ENCODE peak calls at places on chromosome 11, in six cellular contexts. One of them, this sample, is unnamed.

GRCh38 chr11:57568330-57568766 is 876 bp upstream of the UBE2L6 start:
- DNase-seq in H1: peak
- DNase-seq in LoVo: peak
- DNase-seq in ELR: peak
- DNase-seq in A549: no peak
- DNase-seq in activated T-helper 9 cell treated with anti-CD3 and anti-CD28 coated beads, Interleukin-2, amount 50 U/mL, for 16 hours: no peak
- DNase-seq in this sample: no peak

GRCh38 chr11:63673579-63673978 is 2.4 kb upstream of the ATL3 start:
- DNase-seq in ELR: peak
- DNase-seq in A549: no peak
- DNase-seq in LoVo: no peak
- DNase-seq in activated T-helper 9 cell treated with anti-CD3 and anti-CD28 coated beads, Interleukin-2, amount 50 U/mL, for 16 hours: no peak
- DNase-seq in H1: no peak
- DNase-seq in this sample: no peak

GRCh38 chr11:62508336-62509058 is 38.1 kb downstream of the AHNAK start:
- DNase-seq in ELR: peak
- DNase-seq in H1: peak
- DNase-seq in A549: peak
- DNase-seq in activated T-helper 9 cell treated with anti-CD3 and anti-CD28 coated beads, Interleukin-2, amount 50 U/mL, for 16 hours: no peak
- DNase-seq in LoVo: peak
- DNase-seq in this sample: no peak

GRCh38 chr11:68146704-68147474 is 25.7 kb upstream of the CHKA start:
- DNase-seq in LoVo: peak
- DNase-seq in A549: peak
- DNase-seq in H1: no peak
- DNase-seq in activated T-helper 9 cell treated with anti-CD3 and anti-CD28 coated beads, Interleukin-2, amount 50 U/mL, for 16 hours: no peak
- DNase-seq in ELR: peak
- DNase-seq in this sample: no peak

GRCh38 chr11:111411456-111411855 is 32.4 kb upstream of the POU2AF1 start:
- DNase-seq in H1: no peak
- DNase-seq in A549: no peak
- DNase-seq in LoVo: no peak
- DNase-seq in activated T-helper 9 cell treated with anti-CD3 and anti-CD28 coated beads, Interleukin-2, amount 50 U/mL, for 16 hours: no peak
- DNase-seq in ELR: no peak
- DNase-seq in this sample: no peak

GRCh38 chr11:22539851-22540376 is 85.7 kb downstream of the FANCF start:
- DNase-seq in A549: no peak
- DNase-seq in activated T-helper 9 cell treated with anti-CD3 and anti-CD28 coated beads, Interleukin-2, amount 50 U/mL, for 16 hours: no peak
- DNase-seq in LoVo: no peak
- DNase-seq in H1: no peak
- DNase-seq in ELR: peak
- DNase-seq in this sample: no peak

GRCh38 chr11:86551286-86551685 is 121.1 kb downstream of the ME3 start:
- DNase-seq in LoVo: peak
- DNase-seq in ELR: peak
- DNase-seq in activated T-helper 9 cell treated with anti-CD3 and anti-CD28 coated beads, Interleukin-2, amount 50 U/mL, for 16 hours: no peak
- DNase-seq in A549: peak
- DNase-seq in H1: no peak
- DNase-seq in this sample: no peak

GRCh38 chr11:132125855-132126841 is 755.7 kb downstream of the NTM start:
- DNase-seq in LoVo: no peak
- DNase-seq in activated T-helper 9 cell treated with anti-CD3 and anti-CD28 coated beads, Interleukin-2, amount 50 U/mL, for 16 hours: no peak
- DNase-seq in H1: no peak
- DNase-seq in ELR: peak
- DNase-seq in A549: no peak
- DNase-seq in this sample: no peak

GRCh38 chr11:122559734-122560382 is 95.7 kb upstream of the UBASH3B start:
- DNase-seq in ELR: peak
- DNase-seq in LoVo: no peak
- DNase-seq in H1: peak
- DNase-seq in activated T-helper 9 cell treated with anti-CD3 and anti-CD28 coated beads, Interleukin-2, amount 50 U/mL, for 16 hours: no peak
- DNase-seq in A549: peak
- DNase-seq in this sample: no peak

GRCh38 chr11:116182356-116182966 is 590.3 kb downstream of the BUD13 start:
- DNase-seq in LoVo: no peak
- DNase-seq in ELR: no peak
- DNase-seq in activated T-helper 9 cell treated with anti-CD3 and anti-CD28 coated beads, Interleukin-2, amount 50 U/mL, for 16 hours: no peak
- DNase-seq in A549: no peak
- DNase-seq in H1: no peak
- DNase-seq in this sample: no peak

GRCh38 chr11:407651-408080 is 7.1 kb downstream of the SIGIRR start:
- DNase-seq in LoVo: no peak
- DNase-seq in ELR: no peak
- DNase-seq in activated T-helper 9 cell treated with anti-CD3 and anti-CD28 coated beads, Interleukin-2, amount 50 U/mL, for 16 hours: no peak
- DNase-seq in H1: no peak
- DNase-seq in A549: no peak
- DNase-seq in this sample: no peak

GRCh38 chr11:98979212-98979611 is 41.5 kb upstream of the CNTN5 start:
- DNase-seq in LoVo: no peak
- DNase-seq in A549: no peak
- DNase-seq in activated T-helper 9 cell treated with anti-CD3 and anti-CD28 coated beads, Interleukin-2, amount 50 U/mL, for 16 hours: no peak
- DNase-seq in H1: no peak
- DNase-seq in ELR: no peak
- DNase-seq in this sample: no peak

GRCh38 chr11:2510626-2511402 is 66.0 kb downstream of the KCNQ1 start:
- DNase-seq in ELR: no peak
- DNase-seq in LoVo: no peak
- DNase-seq in activated T-helper 9 cell treated with anti-CD3 and anti-CD28 coated beads, Interleukin-2, amount 50 U/mL, for 16 hours: no peak
- DNase-seq in A549: no peak
- DNase-seq in H1: no peak
- DNase-seq in this sample: no peak

GRCh38 chr11:95089620-95090542 is at the start of gene ENDOD1:
- DNase-seq in A549: peak
- DNase-seq in LoVo: peak
- DNase-seq in H1: no peak
- DNase-seq in activated T-helper 9 cell treated with anti-CD3 and anti-CD28 coated beads, Interleukin-2, amount 50 U/mL, for 16 hours: peak
- DNase-seq in ELR: peak
- DNase-seq in this sample: peak

GRCh38 chr11:85182437-85183109 is 444.6 kb downstream of the DLG2 start:
- DNase-seq in A549: peak
- DNase-seq in ELR: peak
- DNase-seq in activated T-helper 9 cell treated with anti-CD3 and anti-CD28 coated beads, Interleukin-2, amount 50 U/mL, for 16 hours: no peak
- DNase-seq in LoVo: peak
- DNase-seq in H1: no peak
- DNase-seq in this sample: no peak

GRCh38 chr11:130246719-130247118 is 68.0 kb downstream of the ZBTB44 start:
- DNase-seq in H1: no peak
- DNase-seq in LoVo: no peak
- DNase-seq in activated T-helper 9 cell treated with anti-CD3 and anti-CD28 coated beads, Interleukin-2, amount 50 U/mL, for 16 hours: no peak
- DNase-seq in A549: no peak
- DNase-seq in ELR: peak
- DNase-seq in this sample: no peak

GRCh38 chr11:36071917-36072500 is 128.1 kb downstream of the LDLRAD3 start:
- DNase-seq in A549: no peak
- DNase-seq in LoVo: no peak
- DNase-seq in H1: no peak
- DNase-seq in ELR: no peak
- DNase-seq in activated T-helper 9 cell treated with anti-CD3 and anti-CD28 coated beads, Interleukin-2, amount 50 U/mL, for 16 hours: no peak
- DNase-seq in this sample: no peak

GRCh38 chr11:85854212-85854556 is 999 bp upstream of the CCDC83 start:
- DNase-seq in activated T-helper 9 cell treated with anti-CD3 and anti-CD28 coated beads, Interleukin-2, amount 50 U/mL, for 16 hours: no peak
- DNase-seq in A549: no peak
- DNase-seq in LoVo: no peak
- DNase-seq in H1: no peak
- DNase-seq in ELR: no peak
- DNase-seq in this sample: no peak

GRCh38 chr11:116931206-116931953 is 94.0 kb upstream of the APOA1 start:
- DNase-seq in ELR: peak
- DNase-seq in H1: no peak
- DNase-seq in activated T-helper 9 cell treated with anti-CD3 and anti-CD28 coated beads, Interleukin-2, amount 50 U/mL, for 16 hours: no peak
- DNase-seq in LoVo: no peak
- DNase-seq in A549: no peak
- DNase-seq in this sample: peak

GRCh38 chr11:113288286-113288863 is 26.0 kb upstream of the TTC12 start:
- DNase-seq in A549: no peak
- DNase-seq in ELR: no peak
- DNase-seq in LoVo: no peak
- DNase-seq in H1: no peak
- DNase-seq in activated T-helper 9 cell treated with anti-CD3 and anti-CD28 coated beads, Interleukin-2, amount 50 U/mL, for 16 hours: no peak
- DNase-seq in this sample: no peak

GRCh38 chr11:70661763-70662501 is 263.6 kb downstream of the CTTN start:
- DNase-seq in A549: no peak
- DNase-seq in LoVo: no peak
- DNase-seq in ELR: peak
- DNase-seq in H1: no peak
- DNase-seq in activated T-helper 9 cell treated with anti-CD3 and anti-CD28 coated beads, Interleukin-2, amount 50 U/mL, for 16 hours: no peak
- DNase-seq in this sample: no peak

GRCh38 chr11:100354736-100355135 is 332.4 kb upstream of the ARHGAP42 start:
- DNase-seq in activated T-helper 9 cell treated with anti-CD3 and anti-CD28 coated beads, Interleukin-2, amount 50 U/mL, for 16 hours: no peak
- DNase-seq in H1: no peak
- DNase-seq in ELR: peak
- DNase-seq in A549: no peak
- DNase-seq in LoVo: no peak
- DNase-seq in this sample: no peak

GRCh38 chr11:12112731-12113130 is 2.3 kb downstream of the MICAL2 start:
- DNase-seq in LoVo: no peak
- DNase-seq in ELR: no peak
- DNase-seq in H1: no peak
- DNase-seq in activated T-helper 9 cell treated with anti-CD3 and anti-CD28 coated beads, Interleukin-2, amount 50 U/mL, for 16 hours: no peak
- DNase-seq in A549: no peak
- DNase-seq in this sample: no peak

GRCh38 chr11:67607507-67607906 is 771 bp downstream of the NDUFV1 start:
- DNase-seq in A549: no peak
- DNase-seq in ELR: no peak
- DNase-seq in activated T-helper 9 cell treated with anti-CD3 and anti-CD28 coated beads, Interleukin-2, amount 50 U/mL, for 16 hours: no peak
- DNase-seq in LoVo: no peak
- DNase-seq in H1: no peak
- DNase-seq in this sample: no peak

GRCh38 chr11:1228921-1229451 is 6.1 kb downstream of the MUC5B start:
- DNase-seq in activated T-helper 9 cell treated with anti-CD3 and anti-CD28 coated beads, Interleukin-2, amount 50 U/mL, for 16 hours: no peak
- DNase-seq in A549: no peak
- DNase-seq in ELR: no peak
- DNase-seq in H1: no peak
- DNase-seq in LoVo: no peak
- DNase-seq in this sample: no peak

GRCh38 chr11:64518928-64519327 is 72.1 kb upstream of the SLC22A12 start:
- DNase-seq in H1: no peak
- DNase-seq in activated T-helper 9 cell treated with anti-CD3 and anti-CD28 coated beads, Interleukin-2, amount 50 U/mL, for 16 hours: no peak
- DNase-seq in ELR: no peak
- DNase-seq in LoVo: no peak
- DNase-seq in A549: no peak
- DNase-seq in this sample: no peak

GRCh38 chr11:19951558-19952083 is 208.7 kb downstream of the DBX1 start:
- DNase-seq in H1: no peak
- DNase-seq in ELR: peak
- DNase-seq in A549: peak
- DNase-seq in activated T-helper 9 cell treated with anti-CD3 and anti-CD28 coated beads, Interleukin-2, amount 50 U/mL, for 16 hours: no peak
- DNase-seq in LoVo: peak
- DNase-seq in this sample: no peak

GRCh38 chr11:113001709-113002108 is 40.5 kb downstream of the NCAM1 start:
- DNase-seq in ELR: no peak
- DNase-seq in activated T-helper 9 cell treated with anti-CD3 and anti-CD28 coated beads, Interleukin-2, amount 50 U/mL, for 16 hours: no peak
- DNase-seq in H1: no peak
- DNase-seq in A549: no peak
- DNase-seq in LoVo: no peak
- DNase-seq in this sample: no peak

GRCh38 chr11:7300281-7300680 is 48.6 kb downstream of the SYT9 start:
- DNase-seq in H1: no peak
- DNase-seq in activated T-helper 9 cell treated with anti-CD3 and anti-CD28 coated beads, Interleukin-2, amount 50 U/mL, for 16 hours: no peak
- DNase-seq in LoVo: no peak
- DNase-seq in ELR: peak
- DNase-seq in A549: no peak
- DNase-seq in this sample: no peak

GRCh38 chr11:102615077-102615893 is 9.8 kb downstream of the MMP20 start:
- DNase-seq in H1: no peak
- DNase-seq in LoVo: no peak
- DNase-seq in A549: no peak
- DNase-seq in ELR: peak
- DNase-seq in activated T-helper 9 cell treated with anti-CD3 and anti-CD28 coated beads, Interleukin-2, amount 50 U/mL, for 16 hours: no peak
- DNase-seq in this sample: no peak

GRCh38 chr11:121654506-121655480 is 202.0 kb upstream of the SORL1-AS1 start:
- DNase-seq in LoVo: peak
- DNase-seq in ELR: peak
- DNase-seq in A549: no peak
- DNase-seq in H1: no peak
- DNase-seq in activated T-helper 9 cell treated with anti-CD3 and anti-CD28 coated beads, Interleukin-2, amount 50 U/mL, for 16 hours: no peak
- DNase-seq in this sample: no peak

GRCh38 chr11:67484847-67485311 is 2.1 kb downstream of the AIP start:
- DNase-seq in activated T-helper 9 cell treated with anti-CD3 and anti-CD28 coated beads, Interleukin-2, amount 50 U/mL, for 16 hours: peak
- DNase-seq in LoVo: no peak
- DNase-seq in A549: no peak
- DNase-seq in ELR: no peak
- DNase-seq in H1: no peak
- DNase-seq in this sample: peak

GRCh38 chr11:73598719-73599379 is 937 bp upstream of the FAM168A start:
- DNase-seq in ELR: no peak
- DNase-seq in activated T-helper 9 cell treated with anti-CD3 and anti-CD28 coated beads, Interleukin-2, amount 50 U/mL, for 16 hours: no peak
- DNase-seq in A549: no peak
- DNase-seq in LoVo: no peak
- DNase-seq in H1: no peak
- DNase-seq in this sample: no peak

GRCh38 chr11:27795955-27796861 is 96.0 kb upstream of the BDNF start:
- DNase-seq in A549: no peak
- DNase-seq in H1: peak
- DNase-seq in ELR: no peak
- DNase-seq in LoVo: peak
- DNase-seq in activated T-helper 9 cell treated with anti-CD3 and anti-CD28 coated beads, Interleukin-2, amount 50 U/mL, for 16 hours: no peak
- DNase-seq in this sample: no peak

GRCh38 chr11:8342821-8343681 is 79.4 kb upstream of the LMO1 start:
- DNase-seq in ELR: no peak
- DNase-seq in H1: no peak
- DNase-seq in LoVo: no peak
- DNase-seq in A549: no peak
- DNase-seq in activated T-helper 9 cell treated with anti-CD3 and anti-CD28 coated beads, Interleukin-2, amount 50 U/mL, for 16 hours: no peak
- DNase-seq in this sample: no peak

GRCh38 chr11:62588966-62589637 is 2.2 kb downstream of the TUT1 start:
- DNase-seq in ELR: peak
- DNase-seq in LoVo: no peak
- DNase-seq in H1: no peak
- DNase-seq in A549: no peak
- DNase-seq in activated T-helper 9 cell treated with anti-CD3 and anti-CD28 coated beads, Interleukin-2, amount 50 U/mL, for 16 hours: no peak
- DNase-seq in this sample: no peak

GRCh38 chr11:67644042-67644441 is 4.5 kb upstream of the TBX10 start:
- DNase-seq in ELR: peak
- DNase-seq in A549: peak
- DNase-seq in LoVo: no peak
- DNase-seq in H1: no peak
- DNase-seq in activated T-helper 9 cell treated with anti-CD3 and anti-CD28 coated beads, Interleukin-2, amount 50 U/mL, for 16 hours: no peak
- DNase-seq in this sample: no peak